ENCODE peak calls at places on chromosomes 6 and 20, in five cellular contexts. V, W, K, I and J are unnamed samples.

GRCh38 chr20:59190509-59190908 is 26.9 kb downstream of the ZNF831 start:
- DNase-seq in W (no peak), K (no peak), I (no peak), V (no peak), J (no peak)

GRCh38 chr6:64680446-64680845 is 1026.6 kb downstream of the EYS start:
- DNase-seq in W (no peak), I (no peak), V (no peak), K (no peak), J (no peak)

GRCh38 chr6:69768664-69769063 is 28.1 kb downstream of the LMBRD1 start:
- DNase-seq in W (no peak), V (no peak), K (no peak), I (no peak), J (no peak)

GRCh38 chr6:88913471-88913870 is 49.9 kb downstream of the RNGTT start:
- DNase-seq in K (no peak), W (no peak), I (no peak), V (no peak), J (no peak)

GRCh38 chr6:34151321-34152041 is 5.6 kb upstream of the GRM4 start:
- DNase-seq in V (no peak), I (peak), W (no peak), K (no peak), J (no peak)

GRCh38 chr6:73369563-73369962 is at the start of gene OOEP:
- DNase-seq in V (no peak), W (no peak), K (no peak), I (peak), J (no peak)

GRCh38 chr20:50313827-50314226 is 123.2 kb downstream of the CEBPB start:
- DNase-seq in W (no peak), V (no peak), K (no peak), I (no peak), J (no peak)

GRCh38 chr6:90978046-90978445 is 391.2 kb upstream of the MAP3K7 start:
- DNase-seq in K (no peak), W (no peak), I (no peak), V (no peak), J (no peak)

GRCh38 chr20:59774204-59774641 is 159.2 kb downstream of the SYCP2 start:
- DNase-seq in I (no peak), K (peak), V (no peak), W (no peak), J (no peak)

GRCh38 chr6:16698988-16699868 is 62.0 kb downstream of the ATXN1 start:
- DNase-seq in W (no peak), V (peak), I (no peak), K (no peak), J (no peak)

GRCh38 chr20:31977080-31977479 is 9.1 kb downstream of the XKR7 start:
- DNase-seq in V (no peak), W (no peak), I (no peak), K (no peak), J (no peak)

GRCh38 chr6:150167479-150167873 is 24.6 kb downstream of the PPP1R14C start:
- DNase-seq in K (no peak), W (peak), V (no peak), I (no peak), J (no peak)

GRCh38 chr6:146741609-146742008 is 142.8 kb downstream of the ADGB start:
- DNase-seq in W (no peak), I (no peak), K (no peak), V (peak), J (no peak)

GRCh38 chr6:117142145-117142544 is 123.2 kb upstream of the VGLL2 start:
- DNase-seq in I (no peak), K (no peak), V (no peak), W (no peak), J (no peak)

GRCh38 chr6:117142995-117143394 is 122.4 kb upstream of the VGLL2 start:
- DNase-seq in K (no peak), V (no peak), I (no peak), W (no peak), J (no peak)

GRCh38 chr6:117138920-117139319 is 126.4 kb upstream of the VGLL2 start:
- DNase-seq in I (no peak), V (no peak), K (no peak), W (no peak), J (no peak)

GRCh38 chr6:117145940-117146339 is 119.4 kb upstream of the VGLL2 start:
- DNase-seq in W (no peak), K (no peak), V (no peak), I (no peak), J (no peak)

GRCh38 chr6:117143647-117144046 is 121.7 kb upstream of the VGLL2 start:
- DNase-seq in K (no peak), I (no peak), W (no peak), V (no peak), J (no peak)
- TF ChIP-seq POLR2AphosphoS5 in K (no peak), I (no peak), W (no peak), V (no peak), J (no peak)

GRCh38 chr20:38975539-38976120 is 13.5 kb downstream of the DHX35 start:
- DNase-seq in W (peak), V (no peak), K (no peak), I (no peak), J (no peak)
- TF ChIP-seq EP300 in W (no peak), V (no peak), K (no peak), I (no peak), J (no peak)

GRCh38 chr6:328924-329323 is 36.6 kb downstream of the DUSP22 start:
- DNase-seq in V (no peak), K (no peak), W (no peak), I (no peak), J (no peak)
- H3K4me3 ChIP-seq in V (no peak), K (no peak), W (no peak), I (no peak), J (no peak)

DNA sequence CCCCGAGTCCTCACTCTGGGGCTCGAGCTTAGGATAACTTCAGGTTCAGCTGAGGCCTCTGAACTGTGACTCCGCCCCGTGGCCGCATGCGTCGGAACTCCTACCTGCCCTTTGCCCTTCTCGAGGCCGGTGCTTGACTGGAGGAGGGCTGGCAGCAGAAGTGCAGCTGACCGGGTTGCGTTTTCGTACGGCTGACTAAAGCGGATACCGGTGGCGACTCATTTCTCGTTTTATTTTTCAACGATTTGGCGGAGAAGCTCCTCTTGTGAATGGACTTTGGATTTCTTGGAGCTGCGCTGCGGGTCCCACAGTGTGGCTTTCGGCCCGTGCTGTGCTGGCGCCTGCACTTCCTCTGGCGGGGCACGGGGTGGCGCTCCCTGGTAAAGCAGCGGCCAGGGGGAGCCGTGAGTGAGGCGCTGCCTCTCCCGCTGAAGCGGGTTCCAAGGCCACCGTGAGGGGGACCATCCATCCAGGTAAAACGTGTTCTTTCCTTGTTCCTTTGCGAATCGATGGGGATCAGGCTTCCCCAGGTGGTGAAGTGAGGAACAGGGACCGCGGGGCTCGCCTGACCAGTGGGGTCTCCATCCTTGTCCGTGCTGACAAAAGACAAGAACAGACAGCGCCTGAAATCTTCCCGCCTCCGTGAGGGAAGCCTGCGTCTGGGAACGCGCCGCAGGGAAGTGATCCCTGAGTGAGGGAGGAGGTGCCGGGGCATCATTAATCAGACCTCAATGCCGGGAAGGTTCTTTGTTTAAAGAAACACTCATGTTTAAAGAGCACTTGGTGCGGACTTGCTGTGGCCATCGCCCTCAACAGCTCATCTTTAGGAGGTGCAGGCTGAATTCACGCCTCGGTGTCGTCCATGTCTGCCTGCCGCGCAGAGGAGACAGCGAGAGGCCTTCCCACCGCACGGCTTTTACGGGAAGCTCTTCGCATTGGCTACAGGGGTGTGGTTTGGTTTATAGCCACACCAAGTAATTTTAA is 38.8 kb downstream of the ERMARD start:
- DNase-seq in V (peak), K (peak), I (peak), W (peak), J (peak)
- TF ChIP-seq POLR2AphosphoS5 in V (peak), K (peak), I (no peak), W (no peak), J (no peak)

GRCh38 chr6:129683606-129684322 is 26.2 kb downstream of the ARHGAP18 start:
- DNase-seq in V (peak), K (peak), W (peak), I (no peak), J (peak)
- TF ChIP-seq EP300 in V (no peak), K (no peak), W (peak), I (no peak), J (no peak)

GRCh38 chr6:152973916-152974315 is 8.9 kb downstream of the FBXO5 start:
- DNase-seq in W (no peak), V (no peak), K (no peak), I (no peak), J (no peak)

GRCh38 chr6:152978058-152978457 is 4.8 kb downstream of the FBXO5 start:
- DNase-seq in K (no peak), V (no peak), I (no peak), W (no peak), J (no peak)

GRCh38 chr6:152979116-152979515 is 3.7 kb downstream of the FBXO5 start:
- DNase-seq in V (no peak), W (no peak), I (no peak), K (no peak), J (no peak)

GRCh38 chr6:152976749-152977148 is 6.1 kb downstream of the FBXO5 start:
- DNase-seq in W (no peak), I (no peak), V (no peak), K (no peak), J (no peak)

DNA sequence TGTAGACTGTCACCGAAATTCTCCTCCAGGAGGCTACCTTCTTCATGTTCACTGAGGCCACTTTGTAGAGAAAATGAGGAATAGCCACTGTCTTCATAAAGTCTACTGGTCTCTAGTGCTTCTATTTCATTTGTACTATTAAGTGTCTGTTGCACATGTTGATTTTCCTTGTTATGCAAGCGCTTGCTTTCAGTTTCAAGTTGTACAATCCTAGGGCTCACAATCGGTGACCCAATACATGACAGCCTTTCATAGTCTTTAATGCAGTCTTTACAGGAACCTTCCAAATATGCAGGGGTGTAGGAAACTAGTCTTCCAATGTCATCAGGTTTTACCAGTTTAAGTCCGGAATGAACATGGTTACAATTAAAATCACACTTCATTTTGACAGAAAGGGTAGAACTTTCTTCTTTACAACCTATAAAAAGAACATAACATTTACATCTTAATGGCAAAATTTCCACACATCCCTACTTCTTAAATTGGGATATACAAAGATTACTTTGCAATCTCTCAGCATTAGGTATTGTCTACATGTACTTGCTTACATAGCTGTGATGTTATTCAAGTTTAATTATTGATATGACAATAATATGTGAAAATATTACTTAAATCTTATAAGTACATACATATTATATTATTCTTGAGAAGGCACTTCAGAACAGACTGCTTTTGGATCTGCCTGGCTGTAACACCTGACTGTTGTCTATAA is 7.5 kb downstream of the FBXO5 start:
- DNase-seq in V (no peak), W (no peak), K (no peak), I (no peak), J (no peak)
- H3K4me3 ChIP-seq in V (no peak), W (no peak), K (no peak), I (no peak), J (no peak)

GRCh38 chr6:99270852-99271251 is 78.6 kb downstream of the FAXC start:
- DNase-seq in K (no peak), W (no peak), I (no peak), V (no peak), J (no peak)
- TF ChIP-seq POLR2AphosphoS5 in K (no peak), W (no peak), I (no peak), V (no peak), J (no peak)

DNA sequence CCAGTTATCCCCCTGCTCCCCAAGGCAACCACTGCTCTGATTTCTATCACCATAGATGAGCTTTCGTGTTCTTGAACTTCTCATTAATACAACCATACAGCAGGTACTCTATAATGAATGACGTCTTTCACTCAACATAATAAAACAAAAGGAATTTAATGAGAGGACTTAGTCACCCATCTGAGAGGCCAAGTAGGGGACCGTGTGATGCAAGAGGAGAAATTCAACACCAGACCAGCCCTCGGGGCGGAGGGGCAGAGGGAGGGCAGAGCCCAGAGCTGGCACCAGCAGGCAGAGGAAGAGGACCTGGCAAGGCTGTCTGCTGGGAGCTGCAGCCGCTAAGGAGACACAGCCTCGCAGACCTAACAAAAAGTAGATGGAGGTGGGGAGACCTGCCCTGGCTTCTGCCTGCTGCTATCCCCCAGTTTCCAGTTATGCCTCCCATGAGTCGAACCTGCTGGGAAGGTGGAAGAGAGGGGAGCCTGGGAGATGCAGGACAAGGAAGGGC is 13.7 kb downstream of the CCN5 start:
- DNase-seq in I (no peak), K (peak), W (no peak), V (no peak), J (no peak)
- TF ChIP-seq EP300 in I (no peak), K (no peak), W (no peak), V (no peak), J (no peak)